ENCODE peak calls at places on chromosomes 7 and 10, in seven cellular contexts. U is heart right ventricle, V is DND-41, R is GM23338, B is thyroid gland, D is cardiac muscle cell, S is esophagus squamous epithelium. Q is an unnamed sample.

GRCh38 chr10:3785849-3786290 is 861 bp upstream of the KLF6 start:
- DNase-seq in U (peak; percentile 60), V (peak; percentile 45), R (peak; percentile 62), B (peak; percentile 56), D (peak; percentile 68), S (no peak), Q (no peak)

GRCh38 chr7:28410628-28411578 is 1.4 kb upstream of the CREB5 start:
- DNase-seq in U (peak; percentile 26), V (no peak), R (peak; percentile 55), B (no peak), D (peak; percentile 70), S (no peak), Q (peak; percentile 61)

GRCh38 chr7:51234139-51234538 is 82.5 kb downstream of the COBL start:
- DNase-seq in U (peak; percentile 29), V (no peak), R (no peak), B (no peak), D (no peak), S (no peak), Q (no peak)

GRCh38 chr10:78231930-78232329 is 198.3 kb downstream of the RPS24 start:
- DNase-seq in U (no peak), V (no peak), R (peak; percentile 47), B (no peak), D (peak; percentile 52), S (no peak), Q (no peak)

GRCh38 chr7:111240371-111240770 is 149.4 kb downstream of the LRRN3 start:
- DNase-seq in U (no peak), V (no peak), R (no peak), B (no peak), D (no peak), S (no peak), Q (peak; percentile 3)

GRCh38 chr10:123624086-123624485 is 42.1 kb upstream of the GPR26 start:
- DNase-seq in U (no peak), V (no peak), R (no peak), B (no peak), D (no peak), S (no peak), Q (no peak)

GRCh38 chr7:27767374-27767773 is 27.4 kb downstream of the TAX1BP1 start:
- DNase-seq in U (no peak), V (no peak), R (no peak), B (no peak), D (peak; percentile 62), S (no peak), Q (no peak)

GRCh38 chr10:68496072-68496471 is 24.3 kb upstream of the DNA2 start:
- DNase-seq in U (no peak), V (no peak), R (peak; percentile 50), B (no peak), D (no peak), S (no peak), Q (no peak)

GRCh38 chr7:82410461-82410860 is 33.1 kb downstream of the CACNA2D1 start:
- DNase-seq in U (peak; percentile 37), V (no peak), R (peak; percentile 33), B (no peak), D (no peak), S (no peak), Q (no peak)

GRCh38 chr7:107922891-107923290 is 31.9 kb downstream of the DLD start:
- DNase-seq in U (no peak), V (no peak), R (no peak), B (no peak), D (no peak), S (no peak), Q (no peak)

GRCh38 chr10:110355181-110355831 is 50.6 kb upstream of the SMNDC1 start:
- DNase-seq in U (no peak), V (no peak), R (no peak), B (no peak), D (no peak), S (no peak), Q (peak; percentile 76)

GRCh38 chr10:96532523-96532922 is 18.8 kb upstream of the TLL2 start:
- DNase-seq in U (no peak), V (no peak), R (no peak), B (no peak), D (peak; percentile 32), S (no peak), Q (no peak)

DNA sequence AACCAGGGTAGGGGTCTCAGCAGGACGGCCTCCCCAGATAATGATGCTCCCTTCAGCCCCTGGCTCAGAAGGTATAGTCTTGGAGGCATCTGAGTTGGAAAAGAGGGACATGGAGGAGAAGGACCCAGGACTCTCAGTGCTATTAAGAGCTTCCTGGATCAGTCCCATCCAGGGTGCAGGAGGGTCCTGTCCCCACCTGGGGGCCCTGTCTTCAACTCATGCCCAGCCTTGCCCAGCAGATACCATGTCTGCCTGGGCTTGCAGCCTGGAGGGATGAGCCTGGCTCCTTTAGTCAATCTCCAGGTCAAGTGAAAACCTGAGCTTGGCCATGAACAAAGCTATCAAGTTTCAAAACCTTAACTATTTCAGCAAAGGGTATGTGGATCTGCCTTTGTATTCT is 67.6 kb downstream of the PRTFDC1 start:
- DNase-seq in U (no peak), V (no peak), R (peak; percentile 42), B (no peak), D (no peak), S (no peak), Q (no peak)
- TF ChIP-seq CTCF in U (no peak), V (no peak), R (peak; percentile 22), B (no peak), D (no peak), S (no peak), Q (no peak)

GRCh38 chr7:106012184-106012583 is 49.1 kb downstream of the CDHR3 start:
- DNase-seq in U (no peak), V (no peak), R (no peak), B (no peak), D (no peak), S (no peak), Q (no peak)

GRCh38 chr7:106010331-106010730 is 47.3 kb downstream of the CDHR3 start:
- DNase-seq in U (no peak), V (no peak), R (no peak), B (peak; percentile 35), D (peak; percentile 52), S (no peak), Q (no peak)

GRCh38 chr7:106006906-106007305 is 43.8 kb downstream of the CDHR3 start:
- DNase-seq in U (no peak), V (no peak), R (no peak), B (no peak), D (no peak), S (no peak), Q (no peak)

GRCh38 chr7:106010866-106011265 is 47.8 kb downstream of the CDHR3 start:
- DNase-seq in U (no peak), V (no peak), R (no peak), B (no peak), D (no peak), S (no peak), Q (no peak)

GRCh38 chr7:106009511-106010226 is 46.6 kb downstream of the CDHR3 start:
- DNase-seq in U (peak; percentile 78), V (peak; percentile 82), R (peak; percentile 98), B (peak; percentile 85), D (peak; percentile 97), S (peak; percentile 65), Q (peak; percentile 77)
- H3K4me3 ChIP-seq in U (no peak overlapping the region), V (no peak overlapping the region), R (peak overlapping the region; percentile 38), B (no peak overlapping the region), D (no peak overlapping the region), S (no peak overlapping the region), Q (no peak overlapping the region)

GRCh38 chr7:157000047-157000726 is 10.3 kb downstream of the MNX1 start:
- DNase-seq in U (no peak), V (no peak), R (peak; percentile 73), B (no peak), D (no peak), S (no peak), Q (no peak)

GRCh38 chr7:157001920-157002818 is 8.3 kb downstream of the MNX1 start:
- DNase-seq in U (no peak), V (no peak), R (peak; percentile 42), B (no peak), D (no peak), S (no peak), Q (no peak)

GRCh38 chr7:156998988-156999610 is 11.4 kb downstream of the MNX1 start:
- DNase-seq in U (no peak), V (no peak), R (peak; percentile 58), B (no peak), D (no peak), S (no peak), Q (no peak)

GRCh38 chr7:157000741-157001653 is 9.5 kb downstream of the MNX1 start:
- DNase-seq in U (no peak), V (no peak), R (no peak), B (no peak), D (no peak), S (no peak), Q (no peak)

GRCh38 chr7:156999611-157000046 is 10.8 kb downstream of the MNX1 start:
- DNase-seq in U (no peak), V (no peak), R (peak; percentile 55), B (no peak), D (no peak), S (no peak), Q (no peak)
- H3K27me3 ChIP-seq in U (peaks cover 84% of the 10 kb centered on the region), V (no peaks in the 10 kb centered on the region), R (peaks cover 94% of the 10 kb centered on the region), B (peaks cover 44% of the 10 kb centered on the region), D (peaks cover 98% of the 10 kb centered on the region), S (peaks cover 26% of the 10 kb centered on the region), Q (no peaks in the 10 kb centered on the region)

DNA sequence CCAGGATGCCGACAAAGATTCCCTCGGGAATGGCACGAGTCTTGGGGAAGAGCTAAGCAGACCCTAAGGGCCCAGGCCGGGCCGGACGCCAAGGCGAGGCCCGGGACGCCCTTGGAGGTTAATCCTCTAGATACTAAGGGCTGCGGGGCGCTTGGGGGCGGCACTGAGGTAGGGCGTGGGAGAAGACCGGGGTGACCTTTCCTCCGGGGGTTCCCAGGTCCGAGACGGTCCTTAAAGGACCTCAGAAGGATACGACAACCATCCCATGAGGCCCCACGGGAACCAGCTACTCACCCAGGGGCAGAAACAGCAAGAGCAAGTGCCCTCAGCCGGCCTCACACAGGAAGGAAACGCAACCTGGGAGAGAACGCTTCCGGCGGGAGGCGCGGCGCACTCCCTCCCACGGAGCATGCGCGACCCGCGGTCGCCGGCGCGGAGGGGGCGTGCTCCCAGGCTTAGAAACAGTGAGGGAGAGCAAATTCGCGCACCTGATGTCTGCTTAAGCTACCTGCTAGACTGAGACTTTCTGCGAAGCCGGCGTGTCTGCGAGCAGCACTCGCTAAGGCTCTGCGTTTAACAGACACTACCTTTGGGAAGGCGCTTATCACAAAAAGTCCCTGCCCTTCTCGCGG is at the start of gene ATAD1:
- DNase-seq in U (peak; percentile 84), V (peak; percentile 92), R (peak; percentile 90), B (peak; percentile 84), D (peak; percentile 87), S (peak; percentile 36), Q (peak; percentile 95)
- TF ChIP-seq CTCF in U (no peak), V (peak; percentile 41), R (peak; percentile 8), B (no peak), D (peak; percentile 29), S (no peak), Q (peak; percentile 40)

GRCh38 chr10:30591249-30591670 is 38.3 kb downstream of the LYZL2 start:
- DNase-seq in U (no peak), V (peak; percentile 35), R (peak; percentile 73), B (peak; percentile 25), D (peak; percentile 72), S (no peak), Q (no peak)
- H3K4me3 ChIP-seq in U (no peak overlapping the region), V (no peak overlapping the region), R (no peak overlapping the region), B (no peak overlapping the region), D (no peak overlapping the region), S (no peak overlapping the region), Q (no peak overlapping the region)

DNA sequence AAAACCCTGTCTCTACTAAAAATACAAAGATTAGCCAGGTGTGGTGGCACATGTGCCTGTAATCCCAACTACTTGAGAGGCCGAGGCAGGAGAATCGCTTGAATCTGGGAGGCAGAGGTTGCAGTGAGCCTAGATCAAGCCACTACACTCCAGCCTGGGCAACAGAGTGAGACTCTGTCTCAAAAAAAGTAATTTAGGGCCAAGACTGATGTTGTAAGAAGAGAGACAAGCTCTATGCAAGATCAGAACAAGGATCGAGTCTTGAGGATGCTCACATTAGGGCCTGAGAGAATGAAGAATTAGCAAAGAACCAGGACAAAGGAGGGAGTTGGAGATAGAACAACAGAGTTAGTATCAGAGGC is 3.3 kb upstream of the KPNA7 start:
- DNase-seq in U (no peak), V (no peak), R (no peak), B (no peak), D (no peak), S (no peak), Q (no peak)
- H3K27me3 ChIP-seq in U (no peaks in the 10 kb centered on the region), V (no peaks in the 10 kb centered on the region), R (no peaks in the 10 kb centered on the region), B (no peaks in the 10 kb centered on the region), D (no peaks in the 10 kb centered on the region), S (no peaks in the 10 kb centered on the region), Q (no peaks in the 10 kb centered on the region)

Q was measured in GM06990.